ENCODE peak calls at places on chromosomes 5 and 9, in eight cellular contexts. O, S, H, I, L, M, Z and K are unnamed samples.

GRCh38 chr5:66807743-66808142 is 211.6 kb downstream of the MAST4 start:
- DNase-seq in O (peak; percentile 50), I (no peak), M (no peak), L (no peak), Z (peak; percentile 72), S (no peak), H (peak; percentile 50), K (no peak)

GRCh38 chr9:21789541-21790037 is 12.8 kb upstream of the MTAP start:
- DNase-seq in Z (no peak), S (peak; percentile 47), M (no peak), O (peak; percentile 93), H (peak; percentile 47), L (peak; percentile 40), I (peak; percentile 57), K (peak; percentile 19)

GRCh38 chr9:137583347-137583746 is 4.6 kb upstream of the DPH7 start:
- DNase-seq in S (no peak), O (no peak), Z (no peak), L (no peak), M (no peak), H (no peak), I (no peak), K (no peak)

GRCh38 chr5:7857361-7857760 is 6.4 kb upstream of the CFAP90 start:
- DNase-seq in H (no peak), O (no peak), S (no peak), M (no peak), I (no peak), Z (no peak), L (no peak), K (no peak)

GRCh38 chr9:12775963-12776774 is 1.3 kb downstream of the LURAP1L start:
- DNase-seq in I (peak; percentile 85), O (peak; percentile 91), M (peak; percentile 84), L (no peak), H (peak; percentile 88), S (peak; percentile 83), Z (peak; percentile 91), K (peak; percentile 69)

GRCh38 chr9:79432485-79432884 is 139.3 kb upstream of the TLE4 start:
- DNase-seq in L (no peak), H (no peak), O (no peak), Z (no peak), I (no peak), S (no peak), M (no peak), K (no peak)

GRCh38 chr9:133842174-133842573 is 104.0 kb upstream of the SARDH start:
- DNase-seq in I (no peak), H (no peak), O (no peak), S (no peak), M (peak; percentile 55), Z (no peak), L (no peak), K (no peak)

GRCh38 chr5:111859533-111860270 is 102.7 kb upstream of the NREP start:
- DNase-seq in S (peak; percentile 29), O (peak; percentile 91), I (no peak), H (no peak), Z (peak; percentile 89), M (no peak), L (no peak), K (no peak)

GRCh38 chr5:142922223-142922952 is 152.2 kb downstream of the ARHGAP26 start:
- DNase-seq in L (no peak), Z (peak; percentile 49), I (no peak), O (peak; percentile 56), S (no peak), M (no peak), H (no peak), K (peak; percentile 69)

GRCh38 chr5:110346893-110347358 is 379.5 kb downstream of the TMEM232 start:
- DNase-seq in I (no peak), Z (no peak), S (no peak), H (no peak), M (no peak), L (no peak), O (no peak), K (no peak)

GRCh38 chr5:134585966-134586365 is 46.7 kb downstream of the SAR1B start:
- DNase-seq in Z (no peak), I (no peak), H (no peak), O (no peak), S (no peak), L (no peak), M (no peak), K (no peak)

GRCh38 chr9:69178583-69179011 is 4.5 kb downstream of the TJP2 start:
- DNase-seq in H (no peak), Z (peak; percentile 33), M (no peak), I (no peak), L (no peak), O (no peak), S (no peak), K (no peak)

GRCh38 chr5:111472579-111472978 is 39.8 kb downstream of the STARD4 start:
- DNase-seq in S (no peak), I (no peak), O (no peak), Z (no peak), H (peak; percentile 72), M (no peak), L (no peak), K (no peak)